ENCODE peak calls at places on chromosomes 4 and X, in six cellular contexts. I, B, J, Y, L and K are unnamed samples.
A peak's percentile ranks its signal among the peaks of the same experiment; 100 is the strongest.

GRCh38 chrX:108699368-108699767 is 37.0 kb downstream of the IRS4 start:
- DNase-seq in I (no peak), B (peak; percentile 7), L (no peak), Y (no peak), J (no peak), K (peak; percentile 2)

GRCh38 chrX:118156953-118157608 is 40.5 kb upstream of the KLHL13 start:
- DNase-seq in Y (no peak), I (no peak), L (no peak), B (no peak), J (no peak), K (no peak)

GRCh38 chrX:119121341-119121740 is 6.3 kb downstream of the KIAA1210 start:
- DNase-seq in J (no peak), B (no peak), L (no peak), Y (no peak), I (no peak), K (no peak)

GRCh38 chr4:145014365-145014764 is 83.6 kb downstream of the ANAPC10 start:
- DNase-seq in L (no peak), I (no peak), B (no peak), J (no peak), Y (no peak), K (no peak)

GRCh38 chr4:120724656-120725055 is 197.9 kb downstream of the PRDM5 start:
- DNase-seq in J (no peak), I (no peak), L (no peak), B (peak; percentile 28), Y (no peak), K (no peak)

GRCh38 chr4:98519268-98519993 is 139.0 kb downstream of the TSPAN5 start:
- DNase-seq in Y (no peak), L (no peak), B (no peak), J (no peak), I (no peak), K (no peak)

GRCh38 chr4:94728056-94728766 is 29.5 kb upstream of the BMPR1B start:
- DNase-seq in L (no peak), J (no peak), I (no peak), Y (no peak), B (no peak), K (no peak)

GRCh38 chr4:25031077-25031606 is 396 bp upstream of the LGI2 start:
- DNase-seq in L (no peak), Y (no peak), I (no peak), J (peak; percentile 15), B (no peak), K (peak; percentile 39)

GRCh38 chrX:49172280-49172780 is 632 bp downstream of the PLP2 start:
- DNase-seq in J (peak; percentile 82), B (peak; percentile 72), L (no peak), I (peak; percentile 84), Y (peak; percentile 55), K (peak; percentile 77)

GRCh38 chr4:7691992-7692391 is 247.7 kb downstream of the AFAP1 start:
- DNase-seq in B (no peak), J (no peak), Y (no peak), L (no peak), I (peak; percentile 47), K (no peak)

GRCh38 chr4:18938343-18939109 is 917.0 kb upstream of the LCORL start:
- DNase-seq in L (no peak), I (no peak), Y (no peak), J (no peak), B (peak; percentile 78), K (no peak)

GRCh38 chr4:144709793-144710525 is 64.0 kb downstream of the HHIP start:
- DNase-seq in J (no peak), I (no peak), B (no peak), Y (no peak), L (no peak), K (no peak)

GRCh38 chrX:136647969-136648368 is at the start of gene CD40LG:
- DNase-seq in Y (no peak), B (no peak), I (no peak), L (no peak), J (no peak), K (no peak)

GRCh38 chr4:126007142-126007541 is 692.4 kb downstream of the FAT4 start:
- DNase-seq in B (no peak), L (no peak), I (no peak), J (no peak), Y (no peak), K (no peak)

GRCh38 chr4:67727124-67727850 is 26.3 kb upstream of the UBA6 start:
- DNase-seq in I (no peak), Y (no peak), L (no peak), B (no peak), J (no peak), K (no peak)

GRCh38 chrX:76076124-76076523 is 96.7 kb upstream of the PBDC1 start:
- DNase-seq in L (no peak), J (no peak), Y (no peak), B (no peak), I (no peak), K (no peak)

GRCh38 chrX:97524340-97524739 is 640.6 kb downstream of the RPA4 start:
- DNase-seq in Y (no peak), B (no peak), J (no peak), L (no peak), I (no peak), K (no peak)

GRCh38 chrX:73683236-73683859 is 120.4 kb downstream of the CHIC1 start:
- DNase-seq in L (peak; percentile 3), I (no peak), B (no peak), J (no peak), Y (no peak), K (no peak)

GRCh38 chrX:111095974-111096870 is at the start of gene PAK3:
- DNase-seq in Y (no peak), L (no peak), B (no peak), J (peak; percentile 63), I (peak; percentile 37), K (no peak)

GRCh38 chr4:125303058-125303457 is 11.7 kb upstream of the FAT4 start:
- DNase-seq in B (no peak), I (no peak), Y (no peak), J (no peak), L (no peak), K (no peak)

GRCh38 chrX:29297171-29297800 is 710.0 kb downstream of the IL1RAPL1 start:
- DNase-seq in I (no peak), Y (no peak), J (no peak), L (no peak), B (no peak), K (no peak)

GRCh38 chrX:21978346-21978745 is 37.8 kb downstream of the SMS start:
- DNase-seq in I (no peak), J (no peak), B (no peak), Y (no peak), L (no peak), K (no peak)

GRCh38 chrX:21975242-21975641 is 34.7 kb downstream of the SMS start:
- DNase-seq in B (no peak), J (no peak), Y (no peak), L (no peak), I (no peak), K (no peak)

GRCh38 chrX:21973321-21974010 is 33.0 kb downstream of the SMS start:
- DNase-seq in B (no peak), Y (no peak), J (no peak), I (no peak), L (no peak), K (no peak)

GRCh38 chrX:21974011-21974385 is 33.5 kb downstream of the SMS start:
- DNase-seq in J (no peak), L (no peak), Y (no peak), I (no peak), B (no peak), K (no peak)

DNA sequence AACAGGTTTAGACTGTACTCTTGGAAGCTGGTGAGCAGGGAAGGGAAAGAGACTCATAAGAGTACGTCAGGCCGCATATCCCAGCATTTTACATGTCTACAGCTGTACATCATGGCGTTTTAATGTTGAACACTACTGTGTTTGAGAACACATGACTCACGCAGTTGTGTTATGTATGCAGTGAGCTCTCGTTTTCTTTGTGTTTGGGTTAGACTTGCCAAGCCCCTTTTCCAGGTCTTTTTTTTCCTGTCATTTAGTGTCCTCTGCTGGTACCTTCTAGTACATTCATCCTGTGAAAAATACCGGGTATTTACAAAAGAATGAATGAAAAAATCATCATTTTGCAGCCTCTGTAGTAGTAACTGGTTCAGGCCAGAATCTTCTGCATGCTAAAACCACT is 35.3 kb downstream of the SMS start:
- DNase-seq in I (no peak), B (no peak), Y (no peak), J (no peak), L (peak; percentile 29), K (no peak)
- TF ChIP-seq CTCF in I (peak; percentile 16), B (no peak), Y (no peak), J (no peak), L (peak; percentile 55), K (no peak)

DNA sequence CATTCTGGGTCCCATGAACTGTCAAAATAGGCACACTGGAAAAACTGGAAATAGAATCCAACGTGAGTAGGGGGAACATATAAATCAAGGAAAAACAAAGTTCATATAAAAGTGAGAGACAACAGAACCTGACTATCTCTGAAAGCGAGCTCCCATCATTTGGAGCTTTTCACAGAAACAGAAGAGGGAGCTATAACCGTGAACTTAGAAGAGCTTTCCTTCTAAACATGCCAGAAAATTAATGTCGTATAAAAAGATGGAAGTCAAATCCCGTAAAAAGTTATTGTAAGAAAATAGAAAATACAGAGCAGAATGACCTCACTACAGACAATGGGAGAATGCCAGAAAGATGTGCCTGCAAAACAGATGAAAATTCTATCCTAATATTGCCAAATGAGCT is 23.9 kb upstream of the HSD17B10 start:
- DNase-seq in Y (no peak), L (no peak), I (no peak), J (no peak), B (no peak), K (no peak)
- TF ChIP-seq CTCF in Y (no peak), L (peak; percentile 31), I (no peak), J (no peak), B (no peak), K (no peak)

GRCh38 chrX:15567886-15568616 is 32.7 kb downstream of the ACE2 start:
- DNase-seq in Y (no peak), B (no peak), L (no peak), I (no peak), J (no peak), K (no peak)

GRCh38 chrX:15567267-15567666 is 33.5 kb downstream of the ACE2 start:
- DNase-seq in B (no peak), L (no peak), J (no peak), Y (no peak), I (no peak), K (no peak)

GRCh38 chrX:15563056-15563455 is 37.7 kb downstream of the ACE2 start:
- DNase-seq in J (no peak), B (no peak), Y (no peak), I (no peak), L (no peak), K (no peak)

GRCh38 chrX:15564981-15565579 is 35.7 kb downstream of the ACE2 start:
- DNase-seq in Y (peak; percentile 18), L (peak; percentile 22), I (peak; percentile 73), J (peak; percentile 46), B (peak; percentile 23), K (peak; percentile 11)

DNA sequence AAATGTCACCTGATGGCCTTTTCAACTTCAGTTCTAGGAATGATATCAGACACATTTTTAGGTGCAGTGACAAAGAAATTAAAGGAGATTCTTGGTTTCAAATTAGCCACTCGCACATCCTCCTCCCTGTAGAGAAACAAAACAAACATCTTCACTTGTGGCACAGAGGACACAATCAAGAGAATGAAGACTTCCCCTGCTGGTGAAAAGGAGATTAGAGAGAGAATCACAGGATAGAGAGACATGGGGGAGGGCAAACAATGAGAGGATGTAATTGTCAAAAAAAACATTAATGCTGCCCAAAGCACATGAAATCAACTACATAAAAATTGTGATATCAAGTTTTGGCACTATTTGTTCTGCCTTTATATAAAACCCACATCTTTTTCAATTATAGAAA is 34.5 kb downstream of the ACE2 start:
- DNase-seq in B (no peak), J (no peak), I (no peak), Y (no peak), L (no peak), K (no peak)
- TF ChIP-seq CTCF in B (no peak), J (no peak), I (no peak), Y (no peak), L (no peak), K (no peak)

GRCh38 chr4:69470561-69470960 is 25.1 kb downstream of the UGT2B4 start:
- DNase-seq in B (no peak), J (no peak), Y (no peak), L (no peak), I (no peak), K (no peak)
- TF ChIP-seq CTCF in B (peak; percentile 28), J (no peak), Y (no peak), L (no peak), I (no peak), K (no peak)